ENCODE peak calls at places on chromosomes 5 and 9, in seven cellular contexts. I is HCT116, F is tibial artery, G is right lobe of liver, V is transverse colon, D is ovary, T is pancreas. W is an unnamed sample.

GRCh38 chr5:59321631-59322030 is 571.9 kb downstream of the PDE4D start:
- DNase-seq in I (no peak), F (no peak), G (no peak), V (no peak), D (no peak), T (no peak), W (no peak)

GRCh38 chr9:114282926-114283325 is 40.0 kb upstream of the ORM1 start:
- DNase-seq in I (no peak), F (no peak), G (peak; percentile 14), V (no peak), D (peak; percentile 20), T (no peak), W (peak; percentile 49)

GRCh38 chr5:65027149-65027548 is 258.4 kb downstream of the CWC27 start:
- DNase-seq in I (no peak), F (no peak), G (no peak), V (no peak), D (no peak), T (no peak), W (no peak)

GRCh38 chr9:95772320-95773060 is 103.0 kb upstream of the ERCC6L2 start:
- DNase-seq in I (no peak), F (peak; percentile 46), G (no peak), V (peak; percentile 79), D (peak; percentile 81), T (no peak), W (no peak)

GRCh38 chr5:83441752-83442151 is 29.8 kb upstream of the VCAN start:
- DNase-seq in I (no peak), F (no peak), G (no peak), V (no peak), D (no peak), T (no peak), W (no peak)

GRCh38 chr9:127898433-127899199 is 787 bp downstream of the ST6GALNAC6 start:
- DNase-seq in I (no peak), F (peak; percentile 78), G (peak; percentile 72), V (peak; percentile 40), D (peak; percentile 79), T (peak; percentile 59), W (peak; percentile 59)

GRCh38 chr9:12274577-12274976 is 418.6 kb upstream of the TYRP1 start:
- DNase-seq in I (no peak), F (no peak), G (no peak), V (no peak), D (no peak), T (no peak), W (no peak)

GRCh38 chr9:106846847-106847246 is 16.1 kb upstream of the ZNF462 start:
- DNase-seq in I (no peak), F (no peak), G (no peak), V (no peak), D (no peak), T (no peak), W (no peak)

GRCh38 chr9:117411547-117411946 is 3.3 kb downstream of the ASTN2 start:
- DNase-seq in I (no peak), F (no peak), G (peak; percentile 54), V (no peak), D (no peak), T (peak; percentile 74), W (no peak)

GRCh38 chr9:129011761-129012281 is 16.3 kb downstream of the SH3GLB2 start:
- DNase-seq in I (no peak), F (no peak), G (no peak), V (no peak), D (no peak), T (no peak), W (no peak)

GRCh38 chr9:131036529-131037335 is 27.8 kb downstream of the LAMC3 start:
- DNase-seq in I (no peak), F (no peak), G (no peak), V (no peak), D (no peak), T (no peak), W (no peak)

DNA sequence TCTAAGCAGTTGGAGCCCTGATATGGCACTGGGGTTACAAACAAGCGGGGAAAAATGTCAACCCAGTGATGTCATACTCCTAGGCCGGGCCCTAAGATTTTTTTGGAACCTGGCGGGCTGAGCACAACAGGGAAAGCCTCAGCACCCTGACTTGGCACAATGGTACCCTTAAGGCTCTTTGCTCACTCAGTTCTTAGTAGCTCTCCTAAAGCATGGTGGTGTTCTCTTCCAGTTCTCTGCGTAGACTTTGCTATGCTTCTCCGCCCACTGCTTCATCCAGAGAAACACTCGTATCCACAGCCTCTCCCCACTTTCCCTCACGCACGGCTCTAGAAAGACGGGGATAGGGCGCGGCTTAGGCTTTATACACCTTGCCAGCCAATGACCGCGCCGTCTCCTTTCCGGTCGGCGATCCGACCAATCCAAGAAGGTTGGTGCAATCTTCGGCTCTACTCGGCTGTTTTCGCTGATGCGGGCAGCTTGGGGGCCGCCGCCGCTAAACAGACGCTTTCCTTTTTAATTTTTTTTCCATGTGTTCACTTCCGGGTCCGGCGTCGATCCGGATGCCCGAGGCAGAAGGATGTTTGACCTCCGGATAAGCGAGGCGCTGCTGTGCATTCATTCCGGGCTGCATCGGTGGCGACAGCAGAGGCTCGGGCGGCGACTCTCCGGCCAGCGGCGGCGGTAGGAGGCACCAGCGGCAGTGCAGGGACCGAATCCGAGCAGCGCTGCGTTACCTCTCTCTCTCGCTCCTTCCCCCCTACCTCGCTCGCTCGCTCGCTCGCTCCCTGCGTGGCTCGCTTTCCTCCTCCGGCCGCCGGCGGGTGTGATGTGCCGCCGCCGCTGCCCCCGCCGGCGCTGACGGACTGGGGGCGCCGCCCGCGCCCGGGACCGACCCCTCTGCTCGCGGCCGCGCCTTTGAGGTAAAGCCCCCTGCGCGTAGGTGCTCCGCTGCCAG is at the start of gene CSNK1G3:
- DNase-seq in I (peak; percentile 96), F (peak; percentile 97), G (peak; percentile 98), V (peak; percentile 97), D (peak; percentile 95), T (peak; percentile 95), W (peak; percentile 88)
- TF ChIP-seq CTCF in I (no peak), F (no peak), G (no peak), V (no peak), D (no peak), T (no peak), W (no peak)

DNA sequence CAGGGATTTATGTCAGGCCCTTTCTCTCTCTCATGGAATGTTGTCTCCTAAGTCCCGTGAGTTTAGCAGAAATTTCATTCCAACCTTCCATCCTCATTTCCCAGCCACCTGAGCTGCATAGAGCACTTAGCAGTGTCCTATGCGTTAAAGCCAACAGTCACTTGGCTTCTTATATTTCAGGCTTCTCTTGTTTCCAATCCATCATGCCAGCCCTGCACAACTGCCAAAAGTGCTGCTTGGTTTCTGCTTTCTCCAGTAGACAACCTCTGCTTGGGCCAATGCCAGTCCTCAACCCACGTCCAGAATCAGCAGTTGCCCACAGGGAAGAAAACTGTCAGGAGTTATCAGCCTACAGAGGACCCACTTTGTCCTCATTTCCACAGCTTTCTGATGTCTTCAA is 42.4 kb downstream of the KCNIP1 start:
- DNase-seq in I (no peak), F (no peak), G (peak; percentile 28), V (no peak), D (no peak), T (no peak), W (no peak)
- H3K27me3 ChIP-seq in I (peaks cover 41% of the 10 kb centered on the region), F (no peaks in the 10 kb centered on the region), G (no peaks in the 10 kb centered on the region), V (no peaks in the 10 kb centered on the region), D (no peaks in the 10 kb centered on the region), T (no peaks in the 10 kb centered on the region), W (no peaks in the 10 kb centered on the region)

GRCh38 chr9:70021026-70021571 is 22.5 kb upstream of the MAMDC2 start:
- DNase-seq in I (no peak), F (no peak), G (no peak), V (no peak), D (no peak), T (no peak), W (peak; percentile 73)
- TF ChIP-seq CTCF in I (no peak), F (no peak), G (no peak), V (no peak), D (no peak), T (no peak), W (no peak)

DNA sequence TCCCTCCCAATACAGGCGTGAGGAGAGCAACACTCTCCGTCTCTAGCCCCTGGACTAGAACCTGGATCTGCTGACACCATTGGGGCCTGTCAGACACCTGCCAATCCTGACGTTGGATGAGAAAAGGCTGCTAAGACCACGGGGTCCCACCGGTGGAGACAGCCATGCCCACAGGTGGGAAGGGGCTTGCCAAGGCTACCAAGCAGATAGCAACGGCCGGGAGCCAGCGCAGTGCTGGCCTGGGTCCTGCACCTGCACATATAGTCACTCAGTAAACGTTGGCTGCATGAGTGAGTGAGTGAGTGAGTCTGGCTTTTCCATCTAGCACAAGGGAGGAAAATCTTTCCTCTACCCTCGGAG is 181.9 kb upstream of the PPP1R26 start:
- DNase-seq in I (no peak), F (no peak), G (no peak), V (no peak), D (no peak), T (no peak), W (no peak)
- H3K27me3 ChIP-seq in I (peaks cover 23% of the 10 kb centered on the region), F (no peaks in the 10 kb centered on the region), G (no peaks in the 10 kb centered on the region), V (peaks cover 39% of the 10 kb centered on the region), D (no peaks in the 10 kb centered on the region), T (no peaks in the 10 kb centered on the region), W (no peaks in the 10 kb centered on the region)

GRCh38 chr9:90941661-90942060 is 140.0 kb downstream of the SYK start:
- DNase-seq in I (no peak), F (no peak), G (no peak), V (no peak), D (no peak), T (no peak), W (no peak)

GRCh38 chr9:90943341-90943740 is 141.7 kb downstream of the SYK start:
- DNase-seq in I (no peak), F (no peak), G (no peak), V (no peak), D (no peak), T (no peak), W (no peak)

GRCh38 chr9:90939367-90939766 is 137.7 kb downstream of the SYK start:
- DNase-seq in I (no peak), F (no peak), G (no peak), V (no peak), D (no peak), T (no peak), W (no peak)

GRCh38 chr9:90940280-90940679 is 138.7 kb downstream of the SYK start:
- DNase-seq in I (no peak), F (no peak), G (no peak), V (no peak), D (no peak), T (no peak), W (no peak)

DNA sequence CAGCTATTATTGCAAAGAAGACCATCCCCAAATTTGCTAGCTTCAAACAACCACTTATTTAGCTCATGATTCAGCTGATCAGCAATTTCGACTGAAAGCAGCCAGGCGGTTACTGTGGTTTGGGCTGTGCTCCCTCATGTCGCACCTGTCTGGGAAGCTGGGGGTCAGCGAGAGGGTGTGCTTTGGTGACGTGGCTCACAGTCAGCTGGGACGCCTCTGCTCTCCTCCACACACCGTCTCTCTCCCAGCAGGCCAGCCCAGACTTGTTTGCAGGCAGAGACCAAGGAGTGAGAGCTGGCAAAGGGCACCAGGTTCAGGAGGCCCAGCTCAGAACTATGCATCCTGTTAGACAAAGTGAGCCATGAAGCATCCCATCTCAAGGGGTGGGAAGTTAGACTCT is 140.9 kb downstream of the SYK start:
- DNase-seq in I (no peak), F (no peak), G (no peak), V (peak; percentile 74), D (no peak), T (no peak), W (peak; percentile 75)
- TF ChIP-seq CTCF in I (no peak), F (no peak), G (no peak), V (no peak), D (no peak), T (no peak), W (no peak)

DNA sequence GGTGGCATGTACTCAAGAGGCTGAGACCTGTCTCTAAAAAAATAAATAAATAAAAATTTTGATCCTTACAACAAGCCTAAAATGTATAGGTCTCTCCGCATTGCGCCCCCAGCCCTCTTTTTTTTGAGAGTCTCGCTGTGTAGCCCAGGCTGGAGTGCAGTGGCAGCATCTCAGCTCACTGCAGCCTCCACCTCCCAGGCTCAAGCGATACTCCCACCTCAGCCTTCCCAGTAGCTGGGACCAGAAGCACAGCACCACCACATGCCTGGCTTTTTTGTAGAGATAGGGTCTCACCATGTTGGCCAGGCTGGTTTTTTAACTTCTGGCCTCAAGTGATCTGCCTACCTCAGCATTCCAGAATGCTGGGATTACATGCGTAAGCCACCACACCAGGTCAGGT is 2.2 kb upstream of the GARIN3 start:
- DNase-seq in I (no peak), F (no peak), G (no peak), V (no peak), D (no peak), T (no peak), W (no peak)
- H3K27me3 ChIP-seq in I (peaks cover 25% of the 10 kb centered on the region), F (no peaks in the 10 kb centered on the region), G (no peaks in the 10 kb centered on the region), V (no peaks in the 10 kb centered on the region), D (no peaks in the 10 kb centered on the region), T (no peaks in the 10 kb centered on the region), W (no peaks in the 10 kb centered on the region)